ENCODE peak calls at places on chromosomes 11 and 22, in four cellular contexts. N is K562, Y is HepG2, I is GM12878. D is an unnamed sample.
A peak's percentile ranks its signal among the peaks of the same experiment; 100 is the strongest.

GRCh38 chr11:100434821-100435641 is 252.1 kb upstream of the ARHGAP42 start:
- DNase-seq in N (no peak), Y (no peak), I (no peak), D (no peak)

GRCh38 chr11:121525376-121525775 is 72.6 kb upstream of the SORL1-AS1 start:
- DNase-seq in N (no peak), Y (no peak), I (no peak), D (no peak)

GRCh38 chr11:92048415-92048814 is 176.2 kb upstream of the FAT3 start:
- DNase-seq in N (no peak), Y (no peak), I (no peak), D (no peak)

GRCh38 chr11:14015711-14016110 is 53.2 kb downstream of the SPON1 start:
- DNase-seq in N (no peak), Y (peak; percentile 67), I (no peak), D (peak; percentile 78)

GRCh38 chr11:130070829-130071205 is 1.1 kb downstream of the APLP2 start:
- DNase-seq in N (no peak), Y (no peak), I (no peak), D (no peak)

GRCh38 chr11:115324569-115325432 is 179.4 kb downstream of the CADM1 start:
- DNase-seq in N (peak; percentile 39), Y (peak; percentile 70), I (peak; percentile 13), D (peak; percentile 14)

GRCh38 chr22:28940441-28940840 is 57.1 kb downstream of the ZNRF3 start:
- DNase-seq in N (no peak), Y (no peak), I (no peak), D (no peak)

GRCh38 chr11:102451693-102452460 is 688 bp downstream of the TMEM123 start:
- DNase-seq in N (peak; percentile 69), Y (peak; percentile 96), I (no peak), D (peak; percentile 70)

GRCh38 chr11:90228056-90228455 is 5.2 kb upstream of the CHORDC1 start:
- DNase-seq in N (no peak), Y (no peak), I (no peak), D (no peak)

GRCh38 chr22:37511368-37512104 is 7.7 kb downstream of the CARD10 start:
- DNase-seq in N (no peak), Y (no peak), I (no peak), D (no peak)

GRCh38 chr11:126137146-126137545 is 74.3 kb downstream of the RPUSD4 start:
- DNase-seq in N (no peak), Y (no peak), I (no peak), D (no peak)

GRCh38 chr11:6655790-6656580 is at the start of gene DCHS1:
- DNase-seq in N (peak; percentile 83), Y (no peak), I (no peak), D (no peak)

GRCh38 chr11:132126973-132127900 is 756.8 kb downstream of the NTM start:
- DNase-seq in N (no peak), Y (peak; percentile 3), I (no peak), D (peak; percentile 71)

GRCh38 chr11:81819462-81819861 is 914.2 kb downstream of the FAM181B start:
- DNase-seq in N (no peak), Y (no peak), I (no peak), D (no peak)

GRCh38 chr11:101129203-101129943 is at the start of gene PGR:
- DNase-seq in N (peak; percentile 35), Y (no peak), I (no peak), D (no peak)

GRCh38 chr22:29719894-29720645 is at the start of gene CABP7:
- DNase-seq in N (peak; percentile 55), Y (no peak), I (no peak), D (no peak)

GRCh38 chr11:102664001-102664752 is 39.0 kb upstream of the MMP20 start:
- DNase-seq in N (peak; percentile 13), Y (peak; percentile 7), I (no peak), D (no peak)

GRCh38 chr11:1285876-1286275 is 23.6 kb downstream of the TOLLIP start:
- DNase-seq in N (no peak), Y (no peak), I (no peak), D (no peak)

GRCh38 chr11:12170984-12171383 is 60.6 kb downstream of the MICAL2 start:
- DNase-seq in N (no peak), Y (no peak), I (no peak), D (no peak)

GRCh38 chr22:25757686-25758085 is 15.7 kb downstream of the MYO18B start:
- DNase-seq in N (no peak), Y (no peak), I (no peak), D (peak; percentile 30)

GRCh38 chr11:86132667-86133310 is 63.9 kb upstream of the PICALM start:
- DNase-seq in N (no peak), Y (no peak), I (no peak), D (no peak)

GRCh38 chr11:8061555-8062428 is 19.2 kb upstream of the TUB start:
- DNase-seq in N (no peak), Y (no peak), I (no peak), D (no peak)

GRCh38 chr22:19962909-19963806 is 21.5 kb upstream of the TXNRD2 start:
- DNase-seq in N (no peak), Y (peak; percentile 93), I (no peak), D (peak; percentile 43)

GRCh38 chr11:76610871-76611475 is 59.6 kb downstream of the LRRC32 start:
- DNase-seq in N (no peak), Y (no peak), I (no peak), D (no peak)

GRCh38 chr22:29907753-29908515 is 25.0 kb downstream of the MTMR3 start:
- DNase-seq in N (peak; percentile 59), Y (peak; percentile 75), I (no peak), D (peak; percentile 97)

GRCh38 chr22:28142361-28142801 is 223.3 kb upstream of the PITPNB start:
- DNase-seq in N (no peak), Y (peak; percentile 5), I (no peak), D (peak; percentile 25)

GRCh38 chr22:37775785-37776638 is 31.7 kb upstream of the GCAT start:
- DNase-seq in N (no peak), Y (no peak), I (no peak), D (no peak)

GRCh38 chr22:19800761-19801244 is 40.2 kb downstream of the TBX1 start:
- DNase-seq in N (peak; percentile 76), Y (peak; percentile 34), I (no peak), D (peak; percentile 29)

GRCh38 chr11:38169286-38169685 is 1571.2 kb upstream of the RAG2 start:
- DNase-seq in N (no peak), Y (peak; percentile 68), I (no peak), D (peak; percentile 44)

GRCh38 chr22:24580276-24580675 is 12.6 kb downstream of the LRRC75B start:
- DNase-seq in N (no peak), Y (no peak), I (no peak), D (no peak)

GRCh38 chr11:11113676-11114075 is 239.4 kb downstream of the CSNK2A3 start:
- DNase-seq in N (no peak), Y (no peak), I (peak; percentile 20), D (no peak)

GRCh38 chr22:37018815-37019308 is 385 bp downstream of the TST start:
- DNase-seq in N (peak; percentile 54), Y (peak; percentile 40), I (no peak), D (peak; percentile 44)

GRCh38 chr11:66345316-66345649 is 379 bp upstream of the BRMS1 start:
- DNase-seq in N (no peak), Y (no peak), I (no peak), D (no peak)

GRCh38 chr11:62665630-62666258 is 632 bp downstream of the CSKMT start:
- DNase-seq in N (peak; percentile 75), Y (no peak), I (no peak), D (no peak)

GRCh38 chr22:26229910-26230309 is 60.6 kb downstream of the SEZ6L start:
- DNase-seq in N (no peak), Y (no peak), I (no peak), D (no peak)

GRCh38 chr11:130144721-130145327 is 14.8 kb upstream of the ST14 start:
- DNase-seq in N (no peak), Y (peak; percentile 69), I (no peak), D (no peak)

GRCh38 chr22:38947321-38948112 is 9.9 kb upstream of the APOBEC3A start:
- DNase-seq in N (no peak), Y (no peak), I (no peak), D (no peak)

GRCh38 chr11:68854273-68854958 is 12.7 kb upstream of the CPT1A start:
- DNase-seq in N (no peak), Y (no peak), I (no peak), D (no peak)

GRCh38 chr11:110896358-110896757 is 184.1 kb upstream of the ARHGAP20 start:
- DNase-seq in N (no peak), Y (no peak), I (no peak), D (no peak)

GRCh38 chr22:47284822-47285221 is 522.4 kb downstream of the TBC1D22A start:
- DNase-seq in N (no peak), Y (no peak), I (no peak), D (no peak)

GRCh38 chr22:47283616-47284270 is 521.3 kb downstream of the TBC1D22A start:
- DNase-seq in N (no peak), Y (no peak), I (no peak), D (no peak)

GRCh38 chr22:47282851-47283250 is 520.4 kb downstream of the TBC1D22A start:
- DNase-seq in N (no peak), Y (no peak), I (no peak), D (no peak)

GRCh38 chr22:47285981-47286380 is 523.5 kb downstream of the TBC1D22A start:
- DNase-seq in N (no peak), Y (no peak), I (no peak), D (no peak)

DNA sequence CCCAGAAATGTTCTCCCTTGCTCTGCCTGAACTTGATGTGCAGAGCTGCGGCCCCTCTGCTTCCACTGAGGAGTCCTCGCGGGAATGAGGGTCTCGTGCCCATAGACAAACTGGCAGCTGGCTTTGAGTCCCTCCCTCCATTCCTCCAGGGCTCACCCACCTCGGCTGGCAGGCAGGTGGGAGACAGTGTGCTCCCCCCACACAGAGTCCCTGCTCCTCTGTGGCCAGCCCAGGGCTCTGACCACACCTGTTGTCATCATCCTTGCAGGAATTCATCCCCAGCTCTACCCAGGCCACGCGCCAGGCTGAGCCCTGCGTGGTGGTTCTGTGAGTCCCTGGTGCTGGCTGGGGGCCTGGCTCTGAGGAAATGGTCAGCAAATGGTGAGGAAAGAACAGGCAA is 521.9 kb downstream of the TBC1D22A start:
- DNase-seq in N (no peak), Y (no peak), I (no peak), D (no peak)
- H4K20me1 ChIP-seq in N (no peaks in the 10 kb centered on the region), Y (peaks cover 3% of the 10 kb centered on the region), I (no peaks in the 10 kb centered on the region), D (no peaks in the 10 kb centered on the region)

GRCh38 chr11:16881766-16882165 is 132.4 kb downstream of the PLEKHA7 start:
- DNase-seq in N (no peak), Y (no peak), I (no peak), D (no peak)
- TF ChIP-seq MYC in N (no peak), Y (no peak), I (no peak), D (no peak)

GRCh38 chr22:42185915-42186439 is 55.4 kb upstream of the CYP2D6 start:
- DNase-seq in N (no peak), Y (no peak), I (no peak), D (no peak)
- H3K9me3 ChIP-seq in N (no peaks in the 10 kb centered on the region), Y (no peaks in the 10 kb centered on the region), I (no peaks in the 10 kb centered on the region), D (no peaks in the 10 kb centered on the region)

DNA sequence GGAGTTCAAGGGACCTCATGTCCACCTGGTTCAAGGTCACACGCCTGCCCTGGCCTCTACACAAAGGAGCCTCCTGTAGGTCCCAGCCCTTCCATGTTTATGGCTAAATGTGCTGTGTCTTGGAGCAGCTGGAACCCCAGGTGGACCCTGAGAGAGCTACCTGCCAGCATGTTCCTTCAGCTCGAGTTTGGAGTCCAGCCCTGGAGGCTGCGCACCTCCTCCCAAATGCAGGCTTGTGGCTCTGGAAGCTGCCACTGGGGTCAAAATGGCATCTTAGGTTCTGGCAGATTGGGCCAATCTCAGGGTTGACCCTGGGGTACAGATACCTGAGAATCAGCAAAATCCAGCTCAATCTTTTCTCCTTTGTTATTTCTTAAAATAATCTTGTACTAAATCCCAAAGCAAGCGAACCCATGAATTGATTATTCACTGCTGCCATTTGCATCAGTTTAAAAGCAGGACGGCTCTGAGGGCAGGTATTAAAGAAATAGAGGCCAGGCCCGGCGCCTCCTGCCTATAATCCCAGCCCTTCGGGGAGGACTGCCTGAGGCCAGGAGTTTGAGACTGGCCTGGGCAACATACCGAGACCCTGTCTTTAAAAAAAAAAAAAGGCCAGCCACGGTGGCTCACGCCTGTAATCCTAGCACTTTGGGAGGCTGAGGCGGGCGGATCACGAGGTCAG is 2.9 kb downstream of the TNFRSF13C start:
- DNase-seq in N (no peak), Y (no peak), I (no peak), D (no peak)
- H4K20me1 ChIP-seq in N (no peaks in the 10 kb centered on the region), Y (no peaks in the 10 kb centered on the region), I (no peaks in the 10 kb centered on the region), D (no peaks in the 10 kb centered on the region)